ENCODE peak calls at places on chromosome 16, in four cellular contexts. A is ELF-1; M is activated naive CD8-positive, alpha-beta T cell treated with anti-CD3 and anti-CD28 coated beads for 36 hours; K is T-helper 9 cell. J is an unnamed sample.

GRCh38 chr16:47477680-47478079 is 16.5 kb downstream of the PHKB start:
- DNase-seq in A (no peak), M (no peak), K (no peak), J (no peak)

GRCh38 chr16:11067697-11068141 is 123.4 kb downstream of the CLEC16A start:
- DNase-seq in A (no peak), M (no peak), K (no peak), J (no peak)

GRCh38 chr16:56613706-56614105 is 5.3 kb downstream of the MT2A start:
- DNase-seq in A (no peak), M (no peak), K (no peak), J (no peak)

GRCh38 chr16:68626557-68626956 is 18.6 kb upstream of the CDH3 start:
- DNase-seq in A (no peak), M (no peak), K (no peak), J (no peak)

GRCh38 chr16:24525970-24526559 is 13.3 kb upstream of the RBBP6 start:
- DNase-seq in A (peak), M (no peak), K (no peak), J (no peak)

GRCh38 chr16:86515780-86516617 is 5.7 kb downstream of the FOXF1 start:
- DNase-seq in A (peak), M (no peak), K (no peak), J (no peak)

GRCh38 chr16:66900721-66901441 is 17.8 kb downstream of the CDH16 start:
- DNase-seq in A (no peak), M (no peak), K (no peak), J (no peak)

GRCh38 chr16:11682655-11683096 is 14.4 kb downstream of the SNN start:
- DNase-seq in A (no peak), M (no peak), K (no peak), J (no peak)

GRCh38 chr16:48054881-48055601 is 100.8 kb downstream of the ABCC12 start:
- DNase-seq in A (peak), M (peak), K (no peak), J (no peak)

GRCh38 chr16:56932588-56933265 is 785 bp downstream of the HERPUD1 start:
- DNase-seq in A (peak), M (peak), K (peak), J (no peak)

GRCh38 chr16:2752850-2753522 is 548 bp downstream of the SRRM2 start:
- DNase-seq in A (peak), M (peak), K (no peak), J (no peak)

GRCh38 chr16:27776556-27776955 is 226.6 kb downstream of the KATNIP start:
- DNase-seq in A (no peak), M (no peak), K (no peak), J (no peak)

GRCh38 chr16:49875812-49876715 is 20.2 kb upstream of the ZNF423 start:
- DNase-seq in A (peak), M (no peak), K (no peak), J (no peak)

GRCh38 chr16:3655791-3656490 is 1.4 kb downstream of the DNASE1 start:
- DNase-seq in A (no peak), M (no peak), K (no peak), J (no peak)

GRCh38 chr16:88956546-88957455 is 20.2 kb downstream of the CBFA2T3 start:
- DNase-seq in A (no peak), M (no peak), K (no peak), J (no peak)

GRCh38 chr16:57471852-57472664 is 9.6 kb downstream of the POLR2C start:
- DNase-seq in A (peak), M (no peak), K (no peak), J (no peak)

GRCh38 chr16:79607587-79607986 is 7.0 kb upstream of the MAF start:
- DNase-seq in A (no peak), M (no peak), K (no peak), J (no peak)

GRCh38 chr16:2473999-2474876 is 689 bp upstream of the TBC1D24 start:
- DNase-seq in A (peak), M (peak), K (peak), J (no peak)

GRCh38 chr16:87839542-87840461 is 29.5 kb downstream of the SLC7A5 start:
- DNase-seq in A (no peak), M (no peak), K (no peak), J (no peak)

GRCh38 chr16:1557576-1557975 is 24.1 kb downstream of the TMEM204 start:
- DNase-seq in A (no peak), M (no peak), K (no peak), J (no peak)

GRCh38 chr16:23348579-23349469 is 46.7 kb downstream of the SCNN1B start:
- DNase-seq in A (peak), M (no peak), K (no peak), J (no peak)

GRCh38 chr16:73365010-73365409 is 317.1 kb upstream of the ZFHX3 start:
- DNase-seq in A (no peak), M (no peak), K (no peak), J (no peak)

GRCh38 chr16:88549671-88550643 is 20.2 kb upstream of the ZC3H18 start:
- DNase-seq in A (no peak), M (no peak), K (no peak), J (no peak)

GRCh38 chr16:19664166-19664565 is 53.9 kb downstream of the KNOP1 start:
- DNase-seq in A (no peak), M (no peak), K (no peak), J (no peak)

GRCh38 chr16:35102780-35103403 is 1643.5 kb downstream of the TP53TG3F start:
- DNase-seq in A (no peak), M (no peak), K (no peak), J (no peak)

GRCh38 chr16:66899310-66899944 is 19.1 kb downstream of the PDP2 start:
- DNase-seq in A (no peak), M (no peak), K (no peak), J (no peak)

GRCh38 chr16:85238233-85238647 is 126.0 kb upstream of the CIBAR2 start:
- DNase-seq in A (peak), M (no peak), K (no peak), J (no peak)

GRCh38 chr16:88992351-88993005 is 15.5 kb upstream of the CBFA2T3 start:
- DNase-seq in A (peak), M (no peak), K (no peak), J (no peak)

GRCh38 chr16:4142268-4142667 is 26.0 kb upstream of the ADCY9 start:
- DNase-seq in A (no peak), M (peak), K (peak), J (peak)

GRCh38 chr16:89324056-89325010 is 106.8 kb downstream of the ZNF778 start:
- DNase-seq in A (no peak), M (peak), K (no peak), J (peak)

GRCh38 chr16:16004314-16004749 is 54.9 kb downstream of the ABCC1 start:
- DNase-seq in A (no peak), M (no peak), K (no peak), J (no peak)

GRCh38 chr16:14211856-14212543 is 140.9 kb downstream of the MRTFB start:
- DNase-seq in A (no peak), M (no peak), K (no peak), J (no peak)

GRCh38 chr16:17395849-17396480 is 74.8 kb downstream of the XYLT1 start:
- DNase-seq in A (no peak), M (no peak), K (no peak), J (no peak)

GRCh38 chr16:77825196-77825595 is 36.8 kb downstream of the VAT1L start:
- DNase-seq in A (no peak), M (no peak), K (no peak), J (no peak)